ENCODE peak calls at places on chromosomes 6 and 20, in ten cellular contexts. D is NCI-H774; C is MCF 10A; R is heart left ventricle; N is stimulated activated CD4-positive, alpha-beta T cell treated with anti-CD3 and anti-CD28 coated beads, Interleukin-1b, Interleukin-23, amount 100 ng/mL, for 1 hour; H is right atrium auricular region; U is bronchial epithelial cell; P is hypothalamus; T is hippocampal formation; Q is stimulated activated CD8-positive, alpha-beta memory T cell treated with anti-CD3 and anti-CD28 coated beads, Interleukin-15, amount 100 ng/mL, for 1 hour. V is an unnamed sample.

GRCh38 chr6:156687875-156688549 is 89.2 kb upstream of the ARID1B start:
- DNase-seq in D (peak; percentile 50), U (peak; percentile 16), N (no peak), P (no peak), Q (no peak), C (peak; percentile 3), T (peak; percentile 39), H (no peak), R (peak; percentile 9), V (no peak)

GRCh38 chr20:61056627-61057312 is 195.3 kb upstream of the CDH4 start:
- DNase-seq in D (no peak), U (no peak), R (no peak), C (no peak), P (no peak), H (no peak), T (no peak), Q (no peak), N (no peak), V (no peak)

GRCh38 chr6:138372711-138373463 is 4.8 kb upstream of the SMIM28 start:
- DNase-seq in H (no peak), Q (no peak), N (no peak), U (peak; percentile 78), C (peak; percentile 51), P (no peak), T (no peak), R (no peak), D (no peak), V (no peak)

GRCh38 chr6:136672144-136672543 is 120.1 kb downstream of the MAP3K5 start:
- DNase-seq in C (no peak), Q (no peak), R (no peak), U (no peak), D (no peak), N (no peak), T (no peak), H (no peak), P (no peak), V (no peak)

GRCh38 chr20:44071526-44072111 is 115.4 kb downstream of the JPH2 start:
- DNase-seq in H (peak; percentile 42), N (no peak), T (no peak), C (no peak), Q (no peak), P (no peak), R (no peak), D (no peak), U (no peak), V (no peak)

GRCh38 chr6:134535831-134536230 is 217.9 kb upstream of the SGK1 start:
- DNase-seq in Q (no peak), C (no peak), T (no peak), N (no peak), D (no peak), P (no peak), U (peak; percentile 32), R (no peak), H (no peak), V (no peak)

GRCh38 chr6:34680802-34681515 is 15.6 kb downstream of the ILRUN start:
- DNase-seq in D (no peak), H (no peak), P (no peak), N (no peak), R (no peak), T (no peak), U (peak; percentile 74), C (peak; percentile 75), Q (no peak), V (no peak)

GRCh38 chr6:20907486-20908071 is 373.3 kb downstream of the CDKAL1 start:
- DNase-seq in D (no peak), P (no peak), U (no peak), C (no peak), N (no peak), T (peak; percentile 1), Q (no peak), H (no peak), R (no peak), V (no peak)

GRCh38 chr6:14476793-14477531 is 359.4 kb downstream of the CD83 start:
- DNase-seq in R (peak; percentile 68), N (no peak), D (no peak), H (no peak), Q (no peak), T (no peak), U (no peak), C (no peak), P (no peak), V (no peak)

GRCh38 chr6:169911264-169912263 is 160.1 kb downstream of the ERMARD start:
- DNase-seq in Q (no peak), N (no peak), D (no peak), U (no peak), H (no peak), C (no peak), T (no peak), R (no peak), P (no peak), V (no peak)

GRCh38 chr6:77373955-77374354 is 89.3 kb downstream of the HTR1B start:
- DNase-seq in R (no peak), N (no peak), T (no peak), H (no peak), C (peak; percentile 2), D (peak; percentile 15), P (no peak), U (no peak), Q (no peak), V (no peak)

GRCh38 chr20:11172881-11173280 is 499.1 kb upstream of the JAG1 start:
- DNase-seq in D (no peak), C (no peak), U (no peak), T (no peak), P (no peak), N (no peak), Q (no peak), R (no peak), H (no peak), V (no peak)

GRCh38 chr6:38671885-38672467 is 31.0 kb downstream of the GLO1 start:
- DNase-seq in T (no peak), H (no peak), N (no peak), R (no peak), D (peak; percentile 38), P (no peak), Q (no peak), C (peak; percentile 60), U (peak; percentile 62), V (peak; percentile 53)

GRCh38 chr6:144896296-144896695 is 611.2 kb downstream of the UTRN start:
- DNase-seq in H (no peak), T (no peak), R (no peak), C (no peak), D (no peak), P (no peak), N (no peak), U (no peak), Q (no peak), V (no peak)

GRCh38 chr20:34364013-34364382 is 925 bp downstream of the ITCH start:
- DNase-seq in H (no peak), T (no peak), P (no peak), C (peak; percentile 37), Q (no peak), D (no peak), N (no peak), R (no peak), U (peak; percentile 23), V (no peak)

GRCh38 chr6:133340557-133340956 is 99.4 kb downstream of the EYA4 start:
- DNase-seq in H (no peak), C (no peak), D (no peak), U (peak; percentile 67), R (no peak), Q (no peak), T (no peak), P (no peak), N (no peak), V (no peak)

GRCh38 chr6:41548098-41548840 is 2.1 kb downstream of the FOXP4 start:
- DNase-seq in Q (no peak), R (no peak), U (no peak), T (no peak), C (no peak), D (no peak), N (peak; percentile 29), P (no peak), H (no peak), V (no peak)

GRCh38 chr6:29568021-29568420 is 8.5 kb upstream of the UBD start:
- DNase-seq in D (no peak), H (no peak), P (no peak), T (no peak), C (no peak), N (no peak), R (no peak), Q (no peak), U (no peak), V (no peak)

GRCh38 chr6:168404560-168404959 is 36.4 kb upstream of the SMOC2 start:
- DNase-seq in Q (no peak), N (no peak), D (no peak), R (no peak), T (no peak), H (no peak), C (no peak), P (no peak), U (no peak), V (no peak)

GRCh38 chr6:136646377-136646776 is 96.2 kb upstream of the MAP7 start:
- DNase-seq in P (no peak), D (no peak), R (no peak), T (no peak), C (no peak), N (no peak), Q (no peak), U (no peak), H (no peak), V (no peak)

GRCh38 chr20:5056801-5057599 is 55.7 kb upstream of the SLC23A2 start:
- DNase-seq in D (no peak), T (no peak), U (peak; percentile 49), P (no peak), N (peak; percentile 35), R (peak; percentile 33), C (peak; percentile 65), Q (peak; percentile 49), H (no peak), V (no peak)

GRCh38 chr6:71226151-71226550 is 62.5 kb upstream of the OGFRL1 start:
- DNase-seq in H (no peak), R (no peak), T (no peak), P (no peak), Q (no peak), U (no peak), C (no peak), D (no peak), N (no peak), V (no peak)

GRCh38 chr6:79713701-79714322 is 82.7 kb downstream of the SH3BGRL2 start:
- DNase-seq in U (peak; percentile 31), N (peak; percentile 17), T (peak; percentile 12), P (no peak), Q (peak; percentile 24), H (no peak), D (peak; percentile 64), C (peak; percentile 64), R (peak; percentile 13), V (no peak)

GRCh38 chr20:10309326-10309725 is 90.7 kb downstream of the SNAP25 start:
- DNase-seq in P (no peak), H (no peak), N (no peak), C (peak; percentile 80), Q (no peak), D (no peak), R (no peak), T (no peak), U (peak; percentile 84), V (no peak)

GRCh38 chr20:48025061-48025515 is 239.8 kb upstream of the SULF2 start:
- DNase-seq in U (no peak), R (peak; percentile 22), T (no peak), P (peak; percentile 11), C (peak; percentile 84), H (no peak), Q (no peak), D (no peak), N (no peak), V (no peak)

V was measured in LNCaP clone FGC.